ENCODE peak calls at places on chromosomes 11 and 22, in seven cellular contexts. B is GM23338; S is ecto neural progenitor cell; K is hepatic stellate cell; C is nephron progenitor cell; Z is stimulated activated CD4-positive, alpha-beta T cell treated with anti-CD3 and anti-CD28 coated beads, Interleukin-2, amount 100 ng/mL, for 24 hours; M is NCI-H2081. O is an unnamed sample.

GRCh38 chr11:129191649-129192048 is 476 bp downstream of the ARHGAP32 start:
- DNase-seq in B (no peak), S (no peak), K (no peak), C (no peak), Z (no peak), M (no peak), O (no peak)

GRCh38 chr11:95371147-95371546 is 140.1 kb upstream of the SESN3 start:
- DNase-seq in B (no peak), S (no peak), K (no peak), C (no peak), Z (no peak), M (no peak), O (no peak)

GRCh38 chr11:72138821-72139390 is 3.4 kb downstream of the FOLR3 start:
- DNase-seq in B (no peak), S (no peak), K (no peak), C (no peak), Z (no peak), M (no peak), O (no peak)

GRCh38 chr11:120130176-120130980 is 7.5 kb downstream of the TRIM29 start:
- DNase-seq in B (no peak), S (no peak), K (no peak), C (no peak), Z (no peak), M (no peak), O (no peak)

GRCh38 chr11:34728609-34729008 is 107.7 kb downstream of the EHF start:
- DNase-seq in B (no peak), S (no peak), K (no peak), C (no peak), Z (no peak), M (no peak), O (no peak)

GRCh38 chr11:19379465-19379864 is 138.7 kb upstream of the E2F8 start:
- DNase-seq in B (no peak), S (no peak), K (no peak), C (no peak), Z (no peak), M (no peak), O (no peak)

GRCh38 chr11:69999721-70000120 is 78.4 kb upstream of the ANO1 start:
- DNase-seq in B (peak), S (no peak), K (no peak), C (no peak), Z (no peak), M (no peak), O (no peak)

GRCh38 chr11:16612801-16613400 is 125.5 kb upstream of the C11orf58 start:
- DNase-seq in B (peak), S (peak), K (peak), C (peak), Z (no peak), M (no peak), O (no peak)

GRCh38 chr11:105297463-105297862 is 157.9 kb upstream of the CARD18 start:
- DNase-seq in B (no peak), S (no peak), K (peak), C (no peak), Z (no peak), M (no peak), O (peak)

GRCh38 chr11:62443390-62444201 is 24.8 kb downstream of the SCGB1A1 start:
- DNase-seq in B (no peak), S (no peak), K (peak), C (no peak), Z (no peak), M (no peak), O (peak)

GRCh38 chr22:38566726-38567504 is 3.1 kb downstream of the DMC1 start:
- DNase-seq in B (no peak), S (no peak), K (no peak), C (no peak), Z (no peak), M (no peak), O (no peak)

GRCh38 chr22:19108807-19109197 is 13.4 kb downstream of the DGCR2 start:
- DNase-seq in B (no peak), S (no peak), K (no peak), C (no peak), Z (no peak), M (no peak), O (no peak)

GRCh38 chr11:128757235-128757711 is 63.4 kb downstream of the FLI1 start:
- DNase-seq in B (peak), S (no peak), K (peak), C (no peak), Z (peak), M (no peak), O (no peak)

GRCh38 chr11:122319011-122319410 is 203.0 kb upstream of the BLID start:
- DNase-seq in B (no peak), S (no peak), K (no peak), C (no peak), Z (no peak), M (no peak), O (peak)

GRCh38 chr11:109306322-109306721 is 115.7 kb upstream of the C11orf87 start:
- DNase-seq in B (no peak), S (no peak), K (no peak), C (no peak), Z (no peak), M (no peak), O (peak)

GRCh38 chr11:102530558-102530957 is at the start of gene MMP7:
- DNase-seq in B (no peak), S (no peak), K (peak), C (no peak), Z (no peak), M (no peak), O (peak)

GRCh38 chr11:129249351-129249750 is 57.2 kb upstream of the ARHGAP32 start:
- DNase-seq in B (no peak), S (no peak), K (peak), C (no peak), Z (no peak), M (no peak), O (peak)

O was measured in AG08395.